ENCODE peak calls at places on chromosomes 2 and 18, in nine cellular contexts. K, P, J, X, N, V, O, S and I are unnamed samples.

GRCh38 chr2:214989187-214989586 is 149.2 kb downstream of the ABCA12 start:
- DNase-seq in P (no peak), V (no peak), J (no peak), K (no peak), N (no peak), X (no peak), O (no peak), S (no peak), I (no peak)

GRCh38 chr2:105308785-105309540 is 20.6 kb downstream of the TGFBRAP1 start:
- DNase-seq in V (no peak), J (no peak), S (no peak), O (no peak), K (no peak), X (no peak), P (no peak), N (no peak), I (no peak)

GRCh38 chr2:165920748-165921147 is 32.8 kb downstream of the TTC21B start:
- DNase-seq in X (no peak), P (no peak), V (no peak), K (no peak), N (no peak), J (no peak), S (no peak), O (no peak), I (no peak)

GRCh38 chr2:108271691-108272253 is 16.9 kb upstream of the SULT1C2 start:
- DNase-seq in P (peak), V (no peak), X (no peak), K (no peak), O (no peak), N (peak), J (peak), S (no peak), I (no peak)

GRCh38 chr2:119339562-119339923 is 27.1 kb downstream of the C2orf76 start:
- DNase-seq in J (no peak), K (no peak), P (no peak), N (no peak), X (no peak), V (no peak), S (no peak), O (no peak), I (no peak)

GRCh38 chr18:80023173-80023572 is 11.1 kb upstream of the RBFA start:
- DNase-seq in X (no peak), K (no peak), J (no peak), N (peak), O (no peak), S (no peak), P (no peak), V (no peak), I (no peak)

GRCh38 chr2:164818149-164819136 is 23.2 kb downstream of the COBLL1 start:
- DNase-seq in J (no peak), N (no peak), S (no peak), V (no peak), O (no peak), X (no peak), P (no peak), K (no peak), I (no peak)

GRCh38 chr2:211045025-211045424 is 488.6 kb downstream of the CPS1 start:
- DNase-seq in P (no peak), V (no peak), O (no peak), J (no peak), S (no peak), N (no peak), K (no peak), X (no peak), I (no peak)

GRCh38 chr18:76364282-76365259 is 130.5 kb downstream of the ZNF516 start:
- DNase-seq in P (no peak), K (no peak), N (no peak), O (no peak), X (no peak), S (no peak), J (no peak), V (no peak), I (no peak)

GRCh38 chr2:95052301-95052700 is 26.8 kb downstream of the MAL start:
- DNase-seq in S (no peak), O (no peak), P (no peak), V (no peak), K (no peak), N (no peak), X (no peak), J (no peak), I (no peak)

GRCh38 chr2:108959401-108959800 is 29.6 kb downstream of the EDAR start:
- DNase-seq in K (no peak), O (no peak), J (no peak), X (no peak), V (no peak), S (no peak), P (no peak), N (no peak), I (no peak)

GRCh38 chr2:30172622-30173021 is 25.8 kb downstream of the YPEL5 start:
- DNase-seq in K (no peak), X (no peak), S (no peak), O (no peak), V (no peak), N (no peak), P (no peak), J (no peak), I (no peak)

GRCh38 chr18:78980777-78981651 is 1.4 kb downstream of the SALL3 start:
- DNase-seq in P (no peak), V (no peak), K (no peak), N (no peak), J (no peak), O (no peak), X (no peak), S (no peak), I (no peak)

GRCh38 chr2:231552752-231553151 is 22.5 kb upstream of the NMUR1 start:
- DNase-seq in X (no peak), N (no peak), O (no peak), P (no peak), V (no peak), K (no peak), S (no peak), J (no peak), I (no peak)

GRCh38 chr18:468841-469796 is 31.4 kb downstream of the COLEC12 start:
- DNase-seq in J (no peak), K (no peak), S (no peak), N (no peak), P (no peak), O (no peak), X (no peak), V (no peak), I (no peak)

GRCh38 chr2:84300030-84301029 is 158.8 kb downstream of the SUCLG1 start:
- DNase-seq in K (no peak), J (no peak), V (no peak), N (no peak), X (no peak), O (no peak), S (no peak), P (no peak), I (no peak)

GRCh38 chr2:157839162-157839801 is 36.8 kb downstream of the ACVR1 start:
- DNase-seq in K (no peak), O (no peak), V (peak), X (no peak), N (peak), S (no peak), J (peak), P (peak), I (no peak)

GRCh38 chr2:9809448-9810088 is 33.7 kb upstream of the TAF1B start:
- DNase-seq in N (no peak), V (no peak), J (no peak), S (no peak), K (no peak), O (no peak), X (peak), P (no peak), I (no peak)

GRCh38 chr2:138689705-138690104 is 90.5 kb downstream of the NXPH2 start:
- DNase-seq in V (no peak), N (no peak), K (no peak), J (no peak), X (no peak), P (no peak), S (no peak), O (no peak), I (no peak)

GRCh38 chr18:28087173-28087563 is 89.8 kb downstream of the CDH2 start:
- DNase-seq in P (peak), X (peak), O (no peak), V (no peak), K (peak), S (no peak), N (peak), J (no peak), I (no peak)

GRCh38 chr2:30039101-30039500 is 107.7 kb upstream of the YPEL5 start:
- DNase-seq in V (no peak), N (no peak), O (no peak), S (no peak), J (no peak), P (no peak), K (no peak), X (no peak), I (no peak)

GRCh38 chr2:105776560-105776928 is 31.8 kb downstream of the NCK2 start:
- DNase-seq in N (no peak), J (no peak), O (no peak), K (no peak), P (no peak), V (no peak), S (no peak), X (no peak), I (no peak)

GRCh38 chr2:202541137-202541536 is 93.6 kb upstream of the FAM117B start:
- DNase-seq in S (no peak), X (no peak), P (peak), V (no peak), N (no peak), O (no peak), J (no peak), K (no peak), I (no peak)